ENCODE peak calls at places on chromosomes 6 and 20, in nine cellular contexts. One of them, this sample, is unnamed.

GRCh38 chr6:1611572-1612385 is 2.1 kb downstream of the FOXC1 start:
- DNase-seq in activated naive CD4-positive, alpha-beta T cell: no peak
- DNase-seq in activated CD8-positive, alpha-beta memory T cell treated with anti-CD3 and anti-CD28 coated beads, Interleukin-2, amount 10 ng/mL, durations not matched to agents 7 days and 5 days: no peak
- DNase-seq in lung: no peak
- DNase-seq in NCI-H1417: peak
- DNase-seq in retina: peak
- DNase-seq in T-cell: no peak
- DNase-seq in mesothelial cell of epicardium: no peak
- DNase-seq in progenitor cell of endocrine pancreas: no peak
- DNase-seq in this sample: no peak

GRCh38 chr6:157767757-157768156 is 55.3 kb upstream of the SNX9 start:
- DNase-seq in activated naive CD4-positive, alpha-beta T cell: no peak
- DNase-seq in activated CD8-positive, alpha-beta memory T cell treated with anti-CD3 and anti-CD28 coated beads, Interleukin-2, amount 10 ng/mL, durations not matched to agents 7 days and 5 days: no peak
- DNase-seq in lung: no peak
- DNase-seq in NCI-H1417: no peak
- DNase-seq in retina: no peak
- DNase-seq in T-cell: no peak
- DNase-seq in mesothelial cell of epicardium: no peak
- DNase-seq in progenitor cell of endocrine pancreas: no peak
- DNase-seq in this sample: no peak

GRCh38 chr6:16909599-16910360 is 148.5 kb upstream of the ATXN1 start:
- DNase-seq in activated naive CD4-positive, alpha-beta T cell: no peak
- DNase-seq in activated CD8-positive, alpha-beta memory T cell treated with anti-CD3 and anti-CD28 coated beads, Interleukin-2, amount 10 ng/mL, durations not matched to agents 7 days and 5 days: no peak
- DNase-seq in lung: no peak
- DNase-seq in NCI-H1417: no peak
- DNase-seq in retina: no peak
- DNase-seq in T-cell: no peak
- DNase-seq in mesothelial cell of epicardium: no peak
- DNase-seq in progenitor cell of endocrine pancreas: no peak
- DNase-seq in this sample: no peak

GRCh38 chr6:56223995-56224394 is 23.4 kb downstream of the COL21A1 start:
- DNase-seq in activated naive CD4-positive, alpha-beta T cell: no peak
- DNase-seq in activated CD8-positive, alpha-beta memory T cell treated with anti-CD3 and anti-CD28 coated beads, Interleukin-2, amount 10 ng/mL, durations not matched to agents 7 days and 5 days: no peak
- DNase-seq in lung: no peak
- DNase-seq in NCI-H1417: no peak
- DNase-seq in retina: no peak
- DNase-seq in T-cell: no peak
- DNase-seq in mesothelial cell of epicardium: no peak
- DNase-seq in progenitor cell of endocrine pancreas: no peak
- DNase-seq in this sample: no peak

GRCh38 chr6:36959555-36960250 is 5.2 kb downstream of the PI16 start:
- DNase-seq in activated naive CD4-positive, alpha-beta T cell: no peak
- DNase-seq in activated CD8-positive, alpha-beta memory T cell treated with anti-CD3 and anti-CD28 coated beads, Interleukin-2, amount 10 ng/mL, durations not matched to agents 7 days and 5 days: no peak
- DNase-seq in lung: no peak
- DNase-seq in NCI-H1417: no peak
- DNase-seq in retina: no peak
- DNase-seq in T-cell: no peak
- DNase-seq in mesothelial cell of epicardium: no peak
- DNase-seq in progenitor cell of endocrine pancreas: no peak
- DNase-seq in this sample: no peak

GRCh38 chr20:23227976-23228375 is 122.6 kb upstream of the NXT1 start:
- DNase-seq in activated naive CD4-positive, alpha-beta T cell: no peak
- DNase-seq in activated CD8-positive, alpha-beta memory T cell treated with anti-CD3 and anti-CD28 coated beads, Interleukin-2, amount 10 ng/mL, durations not matched to agents 7 days and 5 days: no peak
- DNase-seq in lung: no peak
- DNase-seq in NCI-H1417: no peak
- DNase-seq in retina: no peak
- DNase-seq in T-cell: no peak
- DNase-seq in mesothelial cell of epicardium: no peak
- DNase-seq in progenitor cell of endocrine pancreas: no peak
- DNase-seq in this sample: no peak

GRCh38 chr20:61331542-61331941 is 79.5 kb downstream of the CDH4 start:
- DNase-seq in activated naive CD4-positive, alpha-beta T cell: peak
- DNase-seq in activated CD8-positive, alpha-beta memory T cell treated with anti-CD3 and anti-CD28 coated beads, Interleukin-2, amount 10 ng/mL, durations not matched to agents 7 days and 5 days: no peak
- DNase-seq in lung: no peak
- DNase-seq in NCI-H1417: no peak
- DNase-seq in retina: no peak
- DNase-seq in T-cell: no peak
- DNase-seq in mesothelial cell of epicardium: peak
- DNase-seq in progenitor cell of endocrine pancreas: no peak
- DNase-seq in this sample: no peak

GRCh38 chr20:15039088-15039762 is 701.8 kb upstream of the FLRT3 start:
- DNase-seq in activated naive CD4-positive, alpha-beta T cell: no peak
- DNase-seq in activated CD8-positive, alpha-beta memory T cell treated with anti-CD3 and anti-CD28 coated beads, Interleukin-2, amount 10 ng/mL, durations not matched to agents 7 days and 5 days: no peak
- DNase-seq in lung: peak
- DNase-seq in NCI-H1417: peak
- DNase-seq in retina: no peak
- DNase-seq in T-cell: no peak
- DNase-seq in mesothelial cell of epicardium: no peak
- DNase-seq in progenitor cell of endocrine pancreas: no peak
- DNase-seq in this sample: no peak

GRCh38 chr6:71533939-71534379 is 245.3 kb downstream of the OGFRL1 start:
- DNase-seq in activated naive CD4-positive, alpha-beta T cell: no peak
- DNase-seq in activated CD8-positive, alpha-beta memory T cell treated with anti-CD3 and anti-CD28 coated beads, Interleukin-2, amount 10 ng/mL, durations not matched to agents 7 days and 5 days: no peak
- DNase-seq in lung: no peak
- DNase-seq in NCI-H1417: peak
- DNase-seq in retina: no peak
- DNase-seq in T-cell: no peak
- DNase-seq in mesothelial cell of epicardium: no peak
- DNase-seq in progenitor cell of endocrine pancreas: no peak
- DNase-seq in this sample: no peak

GRCh38 chr6:40874495-40874894 is 164.5 kb downstream of the UNC5CL start:
- DNase-seq in activated naive CD4-positive, alpha-beta T cell: no peak
- DNase-seq in activated CD8-positive, alpha-beta memory T cell treated with anti-CD3 and anti-CD28 coated beads, Interleukin-2, amount 10 ng/mL, durations not matched to agents 7 days and 5 days: no peak
- DNase-seq in lung: no peak
- DNase-seq in NCI-H1417: peak
- DNase-seq in retina: no peak
- DNase-seq in T-cell: no peak
- DNase-seq in mesothelial cell of epicardium: no peak
- DNase-seq in progenitor cell of endocrine pancreas: no peak
- DNase-seq in this sample: no peak

GRCh38 chr20:21103582-21104465 is 2.3 kb downstream of the LINC00237 start:
- DNase-seq in activated naive CD4-positive, alpha-beta T cell: no peak
- DNase-seq in activated CD8-positive, alpha-beta memory T cell treated with anti-CD3 and anti-CD28 coated beads, Interleukin-2, amount 10 ng/mL, durations not matched to agents 7 days and 5 days: no peak
- DNase-seq in lung: no peak
- DNase-seq in NCI-H1417: no peak
- DNase-seq in retina: peak
- DNase-seq in T-cell: no peak
- DNase-seq in mesothelial cell of epicardium: no peak
- DNase-seq in progenitor cell of endocrine pancreas: no peak
- DNase-seq in this sample: no peak

GRCh38 chr6:80832337-80832736 is 725.9 kb downstream of the BCKDHB start:
- DNase-seq in activated naive CD4-positive, alpha-beta T cell: no peak
- DNase-seq in activated CD8-positive, alpha-beta memory T cell treated with anti-CD3 and anti-CD28 coated beads, Interleukin-2, amount 10 ng/mL, durations not matched to agents 7 days and 5 days: no peak
- DNase-seq in lung: no peak
- DNase-seq in NCI-H1417: no peak
- DNase-seq in retina: no peak
- DNase-seq in T-cell: no peak
- DNase-seq in mesothelial cell of epicardium: no peak
- DNase-seq in progenitor cell of endocrine pancreas: no peak
- DNase-seq in this sample: no peak

GRCh38 chr6:125124250-125124777 is 29.3 kb upstream of the TPD52L1 start:
- DNase-seq in activated naive CD4-positive, alpha-beta T cell: no peak
- DNase-seq in activated CD8-positive, alpha-beta memory T cell treated with anti-CD3 and anti-CD28 coated beads, Interleukin-2, amount 10 ng/mL, durations not matched to agents 7 days and 5 days: no peak
- DNase-seq in lung: no peak
- DNase-seq in NCI-H1417: no peak
- DNase-seq in retina: no peak
- DNase-seq in T-cell: no peak
- DNase-seq in mesothelial cell of epicardium: no peak
- DNase-seq in progenitor cell of endocrine pancreas: no peak
- DNase-seq in this sample: peak

GRCh38 chr6:83927470-83927869 is 68.0 kb downstream of the CYB5R4 start:
- DNase-seq in activated naive CD4-positive, alpha-beta T cell: no peak
- DNase-seq in activated CD8-positive, alpha-beta memory T cell treated with anti-CD3 and anti-CD28 coated beads, Interleukin-2, amount 10 ng/mL, durations not matched to agents 7 days and 5 days: no peak
- DNase-seq in lung: no peak
- DNase-seq in NCI-H1417: no peak
- DNase-seq in retina: no peak
- DNase-seq in T-cell: no peak
- DNase-seq in mesothelial cell of epicardium: no peak
- DNase-seq in progenitor cell of endocrine pancreas: no peak
- DNase-seq in this sample: no peak

GRCh38 chr20:45781391-45781931 is 10.2 kb downstream of the WFDC3 start:
- DNase-seq in activated naive CD4-positive, alpha-beta T cell: no peak
- DNase-seq in activated CD8-positive, alpha-beta memory T cell treated with anti-CD3 and anti-CD28 coated beads, Interleukin-2, amount 10 ng/mL, durations not matched to agents 7 days and 5 days: no peak
- DNase-seq in lung: peak
- DNase-seq in NCI-H1417: no peak
- DNase-seq in retina: no peak
- DNase-seq in T-cell: no peak
- DNase-seq in mesothelial cell of epicardium: no peak
- DNase-seq in progenitor cell of endocrine pancreas: no peak
- DNase-seq in this sample: peak

GRCh38 chr6:13709698-13710551 is 1.7 kb downstream of the RANBP9 start:
- DNase-seq in activated naive CD4-positive, alpha-beta T cell: no peak
- DNase-seq in activated CD8-positive, alpha-beta memory T cell treated with anti-CD3 and anti-CD28 coated beads, Interleukin-2, amount 10 ng/mL, durations not matched to agents 7 days and 5 days: no peak
- DNase-seq in lung: no peak
- DNase-seq in NCI-H1417: peak
- DNase-seq in retina: peak
- DNase-seq in T-cell: no peak
- DNase-seq in mesothelial cell of epicardium: no peak
- DNase-seq in progenitor cell of endocrine pancreas: no peak
- DNase-seq in this sample: no peak

GRCh38 chr6:26172496-26172958 is 85.3 kb downstream of the HFE start:
- DNase-seq in activated naive CD4-positive, alpha-beta T cell: no peak
- DNase-seq in activated CD8-positive, alpha-beta memory T cell treated with anti-CD3 and anti-CD28 coated beads, Interleukin-2, amount 10 ng/mL, durations not matched to agents 7 days and 5 days: peak
- DNase-seq in lung: no peak
- DNase-seq in NCI-H1417: peak
- DNase-seq in retina: no peak
- DNase-seq in T-cell: peak
- DNase-seq in mesothelial cell of epicardium: no peak
- DNase-seq in progenitor cell of endocrine pancreas: no peak
- DNase-seq in this sample: no peak

GRCh38 chr6:28251648-28252506 is at the start of gene ZKSCAN4:
- DNase-seq in activated naive CD4-positive, alpha-beta T cell: peak
- DNase-seq in activated CD8-positive, alpha-beta memory T cell treated with anti-CD3 and anti-CD28 coated beads, Interleukin-2, amount 10 ng/mL, durations not matched to agents 7 days and 5 days: peak
- DNase-seq in lung: peak
- DNase-seq in NCI-H1417: peak
- DNase-seq in retina: peak
- DNase-seq in T-cell: peak
- DNase-seq in mesothelial cell of epicardium: peak
- DNase-seq in progenitor cell of endocrine pancreas: peak
- DNase-seq in this sample: peak